ENCODE peak calls at places on chromosomes 4 and X, in nine cellular contexts. X, B, Q, J, M, N, T, H and S are unnamed samples.

GRCh38 chr4:76850010-76850441 is 47.9 kb downstream of the SOWAHB start:
- DNase-seq in N (no peak), B (no peak), X (no peak), H (no peak), T (peak; percentile 80), Q (no peak), M (no peak), J (no peak), S (no peak)

GRCh38 chr4:78747328-78747946 is 28.7 kb upstream of the BMP2K start:
- DNase-seq in J (no peak), B (no peak), H (no peak), T (peak; percentile 87), N (no peak), M (no peak), Q (no peak), X (no peak), S (no peak)

GRCh38 chr4:150176559-150176958 is 98.3 kb downstream of the DCLK2 start:
- DNase-seq in N (no peak), H (no peak), Q (no peak), X (no peak), M (no peak), B (no peak), J (no peak), T (peak; percentile 74), S (no peak)

GRCh38 chrX:46551494-46552128 is 6.4 kb upstream of the ZNF674 start:
- DNase-seq in M (no peak), H (no peak), B (no peak), T (no peak), N (no peak), Q (no peak), X (no peak), J (no peak), S (no peak)

GRCh38 chr4:95857761-95858160 is 17.9 kb downstream of the PDHA2 start:
- DNase-seq in T (no peak), X (no peak), J (no peak), N (no peak), B (no peak), M (no peak), Q (no peak), H (no peak), S (no peak)

GRCh38 chr4:88040707-88041106 is 33.3 kb downstream of the PKD2 start:
- DNase-seq in H (no peak), N (no peak), J (no peak), M (no peak), T (no peak), B (no peak), X (no peak), Q (no peak), S (no peak)

GRCh38 chr4:110854021-110854678 is 231.3 kb upstream of the PITX2 start:
- DNase-seq in B (no peak), N (peak; percentile 14), M (no peak), J (no peak), Q (no peak), X (no peak), T (peak; percentile 87), H (no peak), S (no peak)

GRCh38 chrX:46582964-46583363 is 9.4 kb downstream of the CHST7 start:
- DNase-seq in T (peak; percentile 68), B (no peak), M (no peak), X (no peak), J (no peak), Q (no peak), H (no peak), N (no peak), S (no peak)

GRCh38 chr4:7516116-7516772 is 81.5 kb upstream of the PSAPL1 start:
- DNase-seq in H (no peak), B (no peak), N (no peak), Q (no peak), M (no peak), J (no peak), X (no peak), T (no peak), S (no peak)

GRCh38 chr4:15753786-15754185 is 24.3 kb upstream of the CD38 start:
- DNase-seq in X (no peak), H (no peak), M (no peak), B (no peak), T (no peak), Q (no peak), N (no peak), J (no peak), S (no peak)

GRCh38 chrX:12580548-12580947 is 210.7 kb upstream of the PRPS2 start:
- DNase-seq in J (no peak), T (no peak), Q (no peak), X (no peak), H (no peak), B (no peak), N (no peak), M (no peak), S (no peak)

GRCh38 chr4:111510535-111510934 is 634.7 kb upstream of the FAM241A start:
- DNase-seq in T (no peak), B (no peak), X (no peak), H (no peak), J (no peak), Q (no peak), N (no peak), M (no peak), S (no peak)

GRCh38 chrX:20267599-20267923 is 852 bp upstream of the RPS6KA3 start:
- DNase-seq in X (no peak), T (no peak), B (no peak), J (no peak), N (no peak), M (no peak), H (no peak), Q (no peak), S (no peak)

GRCh38 chr4:186581421-186581820 is 26.1 kb upstream of the MTNR1A start:
- DNase-seq in Q (no peak), N (no peak), T (no peak), B (no peak), M (no peak), J (no peak), X (no peak), H (no peak), S (no peak)

GRCh38 chr4:119135721-119136121 is at the start of gene MYOZ2:
- DNase-seq in H (no peak), X (no peak), Q (no peak), J (no peak), N (no peak), T (no peak), M (no peak), B (no peak), S (no peak)